ENCODE peak calls at places on chromosomes 1 and 21, in five cellular contexts. X is effector memory CD4-positive, alpha-beta T cell; W is tibial artery; D is naive thymus-derived CD4-positive, alpha-beta T cell; A is suprapubic skin. T is an unnamed sample.

GRCh38 chr1:231310391-231310934 is 27.2 kb downstream of the EXOC8 start:
- DNase-seq in W (no peak), A (no peak), X (no peak), D (no peak), T (no peak)

GRCh38 chr1:11680270-11681070 is 478 bp downstream of the MAD2L2 start:
- DNase-seq in A (no peak), W (no peak), D (no peak), X (no peak), T (no peak)

GRCh38 chr21:14877581-14878228 is 187.1 kb downstream of the NRIP1 start:
- DNase-seq in D (no peak), W (no peak), A (no peak), X (no peak), T (no peak)

GRCh38 chr1:21935393-21935804 is 1.7 kb downstream of the HSPG2 start:
- DNase-seq in W (no peak), A (no peak), D (no peak), X (no peak), T (no peak)

GRCh38 chr1:180946056-180946455 is 33.4 kb downstream of the KIAA1614 start:
- DNase-seq in D (no peak), W (no peak), X (no peak), A (no peak), T (no peak)

GRCh38 chr1:14552246-14552970 is 46.1 kb upstream of the KAZN start:
- DNase-seq in A (no peak), W (no peak), D (no peak), X (no peak), T (no peak)

GRCh38 chr1:30845891-30846290 is 62.7 kb downstream of the SDC3 start:
- DNase-seq in X (no peak), A (no peak), W (no peak), D (no peak), T (no peak)

GRCh38 chr1:171107969-171108368 is 17.3 kb downstream of the FMO3 start:
- DNase-seq in W (no peak), D (no peak), A (no peak), X (no peak), T (no peak)

GRCh38 chr21:39935716-39936115 is 68.5 kb downstream of the PCP4 start:
- DNase-seq in A (no peak), X (no peak), D (no peak), W (no peak), T (no peak)

GRCh38 chr1:33872681-33873080 is 8.8 kb downstream of the HMGB4 start:
- DNase-seq in A (no peak), X (no peak), W (no peak), D (no peak), T (no peak)

GRCh38 chr1:29424266-29424665 is 187.9 kb downstream of the PTPRU start:
- DNase-seq in W (no peak), X (no peak), D (no peak), A (no peak), T (no peak)

GRCh38 chr1:44077421-44077820 is 41.2 kb upstream of the KLF17 start:
- DNase-seq in W (no peak), X (no peak), D (no peak), A (no peak), T (no peak)

GRCh38 chr1:224523676-224524075 is 89.1 kb upstream of the WDR26 start:
- DNase-seq in A (no peak), X (no peak), D (no peak), W (no peak), T (no peak)

GRCh38 chr1:194194724-194195123 is 1008.3 kb upstream of the B3GALT2 start:
- DNase-seq in X (no peak), D (no peak), A (no peak), W (no peak), T (no peak)

GRCh38 chr1:166918618-166919017 is 42.6 kb upstream of the TADA1 start:
- DNase-seq in W (no peak), D (no peak), A (no peak), X (no peak), T (no peak)

GRCh38 chr1:78887459-78887858 is 119.1 kb downstream of the ADGRL4 start:
- DNase-seq in W (no peak), X (no peak), A (no peak), D (no peak), T (no peak)

GRCh38 chr1:67594764-67595163 is 90.2 kb upstream of the GADD45A start:
- DNase-seq in A (no peak), W (no peak), X (no peak), D (no peak), T (no peak)

GRCh38 chr1:179447489-179447888 is 81.7 kb downstream of the AXDND1 start:
- DNase-seq in A (no peak), D (no peak), X (no peak), W (no peak), T (no peak)

DNA sequence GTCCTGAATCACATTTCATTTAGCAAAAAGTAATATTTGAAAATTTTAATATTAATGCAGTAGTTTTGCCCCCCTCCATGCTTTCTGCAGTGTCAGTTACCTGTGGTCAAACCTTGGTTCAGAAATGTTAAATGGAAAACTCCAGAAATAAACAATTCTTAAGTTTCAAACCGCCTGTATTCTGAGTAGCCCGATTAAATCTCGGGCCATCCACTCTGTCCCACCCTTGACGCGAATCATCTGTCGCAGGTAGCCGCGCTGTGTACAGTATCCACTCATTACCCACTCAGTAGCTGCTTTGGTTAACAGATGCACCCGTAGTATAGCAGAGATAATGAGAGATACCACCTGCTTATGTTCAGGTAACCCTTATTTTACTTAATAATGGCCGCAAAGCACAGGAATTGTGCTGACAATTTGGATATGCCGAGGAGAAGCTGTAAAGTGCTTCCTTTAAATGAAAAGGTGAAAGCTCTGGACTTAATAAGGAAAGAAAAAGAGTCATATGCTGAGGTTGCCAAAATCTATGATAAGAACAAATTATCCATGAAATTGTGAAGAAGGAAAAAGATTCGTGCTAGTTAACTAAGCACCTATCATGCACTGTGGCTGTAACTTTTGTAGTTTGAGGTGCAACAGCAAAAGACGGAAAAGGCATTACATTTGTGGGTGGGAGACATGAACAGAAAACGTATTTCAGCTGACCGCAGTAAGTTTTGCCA is 889 bp upstream of the SCYL3 start:
- DNase-seq in X (no peak), W (no peak), A (no peak), D (no peak), T (no peak)
- H3K4me3 ChIP-seq in X (peak overlapping the region; percentile 94), W (peak overlapping the region; percentile 91), A (peak overlapping the region; percentile 84), D (peak overlapping the region; percentile 77), T (peak overlapping the region; percentile 85)

DNA sequence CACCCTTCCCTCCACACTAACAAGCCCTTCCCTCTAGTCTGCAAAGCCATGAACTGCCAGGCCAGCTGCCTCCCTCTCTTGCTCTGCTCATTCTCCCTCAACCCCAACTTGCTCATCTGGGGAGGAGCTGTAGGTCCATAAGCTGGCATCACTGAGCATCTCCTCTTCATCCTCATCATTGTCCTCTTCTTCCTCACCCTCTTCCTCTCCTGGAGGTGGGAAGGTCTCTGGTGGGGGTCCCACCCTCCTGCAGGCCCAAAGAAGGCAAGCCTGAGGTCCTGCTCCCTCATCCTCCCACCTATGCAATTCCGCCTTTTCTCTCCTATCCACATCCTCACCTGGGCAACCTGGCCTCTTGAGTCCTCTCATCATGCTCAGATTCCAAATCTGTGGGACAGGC is 2.7 kb downstream of the ZNF692 start:
- DNase-seq in W (peak; percentile 39), A (no peak), D (no peak), X (no peak), T (no peak)
- H3K4me3 ChIP-seq in W (no peak overlapping the region), A (no peak overlapping the region), D (no peak overlapping the region), X (no peak overlapping the region), T (no peak overlapping the region)

DNA sequence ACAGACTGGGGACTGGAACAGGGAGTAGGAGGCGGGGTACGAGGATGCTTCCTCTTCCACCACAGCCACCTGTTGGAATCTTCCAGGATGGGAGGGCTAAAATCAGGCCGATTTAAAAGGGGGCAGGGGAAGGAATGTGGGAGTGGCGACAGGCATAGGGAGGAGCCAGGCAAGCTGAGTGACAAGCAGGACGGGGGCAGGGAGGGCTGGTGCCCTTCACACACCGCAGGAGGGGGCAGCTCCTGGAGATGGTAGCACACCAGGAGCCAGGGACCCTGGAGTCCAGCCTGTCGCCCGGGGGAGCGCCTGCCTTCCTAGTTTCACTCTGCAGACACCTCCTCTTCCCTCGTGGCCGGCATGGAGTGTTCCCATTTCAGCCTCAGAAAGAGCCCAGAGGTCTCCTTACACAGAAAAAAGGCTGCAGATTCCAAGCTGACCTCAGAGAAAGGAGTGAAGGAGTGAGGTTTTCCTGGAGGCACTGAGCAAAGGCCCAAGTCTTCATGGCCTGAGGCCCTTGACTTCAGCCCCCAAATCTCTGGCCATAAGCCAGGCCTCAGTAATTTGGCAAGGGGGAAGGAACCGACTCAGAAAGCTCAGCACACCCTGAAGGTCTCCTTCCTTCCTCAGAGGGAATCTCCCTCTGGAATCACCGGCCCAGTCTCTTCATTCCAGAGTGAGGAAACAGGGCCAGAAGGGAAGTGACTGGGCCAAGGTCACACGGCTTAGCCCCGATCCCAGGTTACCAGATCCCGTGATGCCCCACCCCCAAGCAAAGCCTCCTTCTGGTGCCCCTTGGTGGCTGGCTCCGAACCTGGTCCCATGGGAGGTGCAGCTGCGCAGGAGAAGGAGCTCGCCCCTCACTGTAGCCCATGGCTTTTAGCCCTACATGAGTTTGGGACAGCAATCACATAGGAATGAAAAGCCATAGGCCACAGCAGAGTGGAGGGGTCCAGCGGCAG is 8.1 kb downstream of the BLACAT1 start:
- DNase-seq in A (no peak), X (no peak), D (no peak), W (peak; percentile 34), T (no peak)
- H3K4me3 ChIP-seq in A (no peak overlapping the region), X (no peak overlapping the region), D (no peak overlapping the region), W (no peak overlapping the region), T (no peak overlapping the region)

GRCh38 chr1:168507828-168508227 is 36.0 kb downstream of the XCL2 start:
- DNase-seq in A (no peak), D (no peak), X (no peak), W (no peak), T (no peak)

GRCh38 chr1:168509204-168509603 is 34.6 kb downstream of the XCL2 start:
- DNase-seq in A (no peak), D (no peak), W (no peak), X (no peak), T (no peak)

GRCh38 chr1:168507271-168507670 is 36.5 kb downstream of the XCL2 start:
- DNase-seq in W (no peak), X (no peak), A (no peak), D (no peak), T (peak; percentile 6)

GRCh38 chr1:168504064-168504837 is 39.5 kb downstream of the XCL2 start:
- DNase-seq in X (no peak), D (no peak), A (peak; percentile 81), W (peak; percentile 80), T (peak; percentile 70)

GRCh38 chr1:168506204-168506819 is 37.5 kb downstream of the XCL2 start:
- DNase-seq in A (no peak), X (no peak), W (no peak), D (no peak), T (peak; percentile 25)
- H3K4me3 ChIP-seq in A (no peak overlapping the region), X (no peak overlapping the region), W (no peak overlapping the region), D (no peak overlapping the region), T (no peak overlapping the region)

GRCh38 chr1:161307892-161308638 is 1.7 kb downstream of the MPZ start:
- DNase-seq in X (no peak), W (no peak), D (no peak), A (no peak), T (peak; percentile 37)
- H3K4me3 ChIP-seq in X (no peak overlapping the region), W (no peak overlapping the region), D (no peak overlapping the region), A (no peak overlapping the region), T (no peak overlapping the region)

T was measured in skeletal muscle cell.